ENCODE peak calls at places on chromosomes 7 and 10, in seven cellular contexts. W, U, M, F, N, V and H are unnamed samples. For H3K4me1, the result is how much of the 10 kb centered on the place peaks cover.

GRCh38 chr7:17994079-17994478 is 33.6 kb downstream of the PRPS1L1 start:
- DNase-seq in W (no peak), U (no peak), M (no peak), F (no peak), N (no peak), V (no peak), H (no peak)

GRCh38 chr10:35126530-35127288 is at the start of gene CREM:
- DNase-seq in W (peak), U (peak), M (peak), F (peak), N (peak), V (peak), H (peak)

GRCh38 chr7:141679014-141679413 is 23.0 kb downstream of the DENND11 start:
- DNase-seq in W (no peak), U (no peak), M (no peak), F (no peak), N (no peak), V (no peak), H (no peak)

GRCh38 chr10:92593553-92594046 is 670 bp downstream of the KIF11 start:
- DNase-seq in W (no peak), U (no peak), M (no peak), F (no peak), N (no peak), V (no peak), H (no peak)

GRCh38 chr7:158885624-158886023 is 29.3 kb downstream of the DYNC2I1 start:
- DNase-seq in W (no peak), U (peak), M (peak), F (no peak), N (peak), V (no peak), H (no peak)

GRCh38 chr10:128044961-128045832 is 81.0 kb downstream of the MKI67 start:
- DNase-seq in W (no peak), U (no peak), M (no peak), F (no peak), N (no peak), V (no peak), H (no peak)

GRCh38 chr7:90999989-91000979 is 263.9 kb upstream of the FZD1 start:
- DNase-seq in W (no peak), U (peak), M (peak), F (no peak), N (no peak), V (no peak), H (no peak)

GRCh38 chr7:129830949-129831348 is 121.8 kb downstream of the UBE2H start:
- DNase-seq in W (no peak), U (no peak), M (no peak), F (no peak), N (no peak), V (no peak), H (no peak)

GRCh38 chr7:86647340-86648094 is 3.8 kb downstream of the GRM3 start:
- DNase-seq in W (no peak), U (no peak), M (no peak), F (no peak), N (no peak), V (no peak), H (no peak)

GRCh38 chr7:159280008-159280407 is 135.3 kb upstream of the VIPR2 start:
- DNase-seq in W (no peak), U (no peak), M (no peak), F (no peak), N (no peak), V (no peak), H (no peak)

GRCh38 chr7:136049818-136050461 is 72.8 kb upstream of the MTPN start:
- DNase-seq in W (no peak), U (no peak), M (no peak), F (no peak), N (no peak), V (no peak), H (no peak)

GRCh38 chr7:44488955-44489354 is 1.5 kb downstream of the NUDCD3 start:
- DNase-seq in W (no peak), U (no peak), M (no peak), F (no peak), N (no peak), V (no peak), H (no peak)

GRCh38 chr10:47040041-47040491 is 128.8 kb downstream of the PTPN20 start:
- DNase-seq in W (no peak), U (no peak), M (no peak), F (no peak), N (no peak), V (no peak), H (no peak)

GRCh38 chr10:62099299-62099698 is 169.3 kb downstream of the RTKN2 start:
- DNase-seq in W (no peak), U (no peak), M (no peak), F (no peak), N (no peak), V (no peak), H (no peak)

GRCh38 chr7:139777948-139778841 is at the start of gene HIPK2:
- DNase-seq in W (peak), U (peak), M (peak), F (peak), N (peak), V (no peak), H (peak)

GRCh38 chr10:71761541-71762113 is 11.7 kb downstream of the VSIR start:
- DNase-seq in W (no peak), U (no peak), M (no peak), F (no peak), N (no peak), V (no peak), H (peak)

GRCh38 chr10:65358565-65358964 is 1567.3 kb upstream of the LRRTM3 start:
- DNase-seq in W (peak), U (peak), M (no peak), F (no peak), N (peak), V (no peak), H (peak)

GRCh38 chr7:112207106-112207592 is 654 bp downstream of the ZNF277 start:
- DNase-seq in W (peak), U (peak), M (no peak), F (no peak), N (no peak), V (no peak), H (no peak)

GRCh38 chr7:110839866-110840265 is 251.1 kb upstream of the LRRN3 start:
- DNase-seq in W (peak), U (peak), M (peak), F (no peak), N (no peak), V (no peak), H (no peak)

GRCh38 chr10:78319841-78320240 is 286.2 kb downstream of the RPS24 start:
- DNase-seq in W (no peak), U (no peak), M (no peak), F (no peak), N (no peak), V (no peak), H (no peak)

GRCh38 chr7:77425151-77426051 is 9.3 kb upstream of the GSAP start:
- DNase-seq in W (peak), U (peak), M (peak), F (peak), N (peak), V (no peak), H (peak)

GRCh38 chr7:44288381-44288685 is 37.1 kb downstream of the CAMK2B start:
- DNase-seq in W (no peak), U (no peak), M (no peak), F (no peak), N (peak), V (no peak), H (no peak)

GRCh38 chr7:158975526-158976467 is 119.4 kb downstream of the DYNC2I1 start:
- DNase-seq in W (peak), U (peak), M (no peak), F (no peak), N (peak), V (no peak), H (peak)

GRCh38 chr10:68330852-68331454 is 911 bp upstream of the HNRNPH3 start:
- DNase-seq in W (peak), U (no peak), M (peak), F (no peak), N (no peak), V (no peak), H (peak)

GRCh38 chr7:116317907-116318306 is 107.6 kb downstream of the TES start:
- DNase-seq in W (no peak), U (no peak), M (no peak), F (no peak), N (no peak), V (no peak), H (no peak)

GRCh38 chr10:3886666-3887251 is 101.8 kb upstream of the KLF6 start:
- DNase-seq in W (peak), U (peak), M (peak), F (no peak), N (peak), V (no peak), H (no peak)

GRCh38 chr7:122756860-122757259 is 54.1 kb upstream of the RNF148 start:
- DNase-seq in W (no peak), U (no peak), M (no peak), F (no peak), N (no peak), V (no peak), H (no peak)

GRCh38 chr7:55101359-55101758 is 82.5 kb downstream of the EGFR start:
- DNase-seq in W (no peak), U (no peak), M (no peak), F (no peak), N (no peak), V (no peak), H (no peak)

GRCh38 chr7:129664029-129665012 is 52.8 kb downstream of the NRF1 start:
- DNase-seq in W (peak), U (peak), M (peak), F (no peak), N (peak), V (no peak), H (no peak)

GRCh38 chr7:127189885-127190284 is 62.9 kb downstream of the GRM8 start:
- DNase-seq in W (peak), U (no peak), M (no peak), F (no peak), N (no peak), V (no peak), H (no peak)

GRCh38 chr7:107982918-107983389 is 20.0 kb downstream of the LAMB1 start:
- DNase-seq in W (no peak), U (no peak), M (peak), F (no peak), N (no peak), V (no peak), H (no peak)

GRCh38 chr10:93462371-93462770 is 19.8 kb downstream of the MYOF start:
- DNase-seq in W (no peak), U (peak), M (no peak), F (no peak), N (no peak), V (no peak), H (no peak)

GRCh38 chr7:129110575-129111376 is 33.7 kb upstream of the TSPAN33 start:
- DNase-seq in W (peak), U (peak), M (no peak), F (no peak), N (no peak), V (no peak), H (peak)

GRCh38 chr10:1036341-1036791 is 10.7 kb upstream of the IDI2 start:
- DNase-seq in W (no peak), U (peak), M (peak), F (no peak), N (peak), V (no peak), H (no peak)

GRCh38 chr10:21929070-21929469 is 74.5 kb downstream of the DNAJC1 start:
- DNase-seq in W (peak), U (peak), M (peak), F (no peak), N (peak), V (no peak), H (no peak)

GRCh38 chr10:103849880-103850571 is 5.3 kb downstream of the SH3PXD2A start:
- DNase-seq in W (no peak), U (peak), M (peak), F (no peak), N (no peak), V (no peak), H (no peak)
- H3K4me1 ChIP-seq in W (under half), U (under half), M (under half), F (under half), N (under half), V (under half), H (under half)

GRCh38 chr10:6647811-6648526 is 67.9 kb upstream of the PRKCQ start:
- DNase-seq in W (peak), U (peak), M (no peak), F (peak), N (peak), V (peak), H (peak)
- H3K23ac ChIP-seq in W (no peak), U (no peak), M (no peak), F (no peak), N (no peak), V (no peak), H (no peak)

DNA sequence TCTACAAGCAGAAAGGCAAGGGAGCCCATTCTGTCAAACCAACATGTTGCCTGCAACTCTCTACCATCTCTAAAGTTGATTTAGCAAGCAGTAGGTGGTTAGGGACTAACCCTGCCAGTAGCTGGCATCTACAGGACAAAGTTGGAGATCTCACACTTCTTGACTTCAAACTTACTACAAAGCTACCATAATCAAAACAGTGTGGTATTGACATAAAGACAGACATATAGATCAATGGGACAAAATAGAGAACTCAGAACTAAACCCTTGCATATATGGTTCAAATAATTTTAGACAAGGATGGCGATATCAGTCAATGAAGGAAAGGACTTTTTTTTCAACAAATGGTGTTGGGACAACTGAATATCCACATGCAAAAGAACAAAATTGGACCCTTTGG is 84.9 kb downstream of the MAP3K8 start:
- DNase-seq in W (no peak), U (no peak), M (no peak), F (no peak), N (no peak), V (no peak), H (no peak)
- H4K8ac ChIP-seq in W (no peak), U (no peak), M (no peak), F (no peak), N (no peak), V (no peak), H (no peak)

DNA sequence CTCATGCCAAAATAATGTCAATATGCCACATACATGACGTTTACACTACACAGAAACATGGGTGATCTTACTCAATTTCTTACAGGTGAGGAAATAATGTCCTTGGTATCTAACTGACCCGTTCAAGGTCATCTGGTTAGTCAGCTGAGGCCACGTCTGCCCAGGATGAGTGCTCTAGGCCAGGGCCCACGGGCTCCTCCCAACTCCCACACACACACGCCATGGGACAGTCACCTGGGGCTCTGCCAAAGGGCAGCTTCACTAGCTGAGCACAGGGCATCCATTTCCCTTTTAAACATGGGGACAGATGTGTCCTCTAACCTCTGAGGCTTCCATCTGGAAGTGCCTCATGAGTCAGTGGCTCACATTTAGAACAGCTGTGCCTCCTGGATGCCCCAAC is 123.9 kb downstream of the TNS3 start:
- DNase-seq in W (no peak), U (peak), M (peak), F (no peak), N (peak), V (no peak), H (no peak)
- H3K4me1 ChIP-seq in W (under half), U (under half), M (under half), F (under half), N (under half), V (under half), H (under half)

GRCh38 chr10:97332586-97333350 is 1.8 kb downstream of the FRAT2 start:
- DNase-seq in W (peak), U (peak), M (peak), F (peak), N (peak), V (no peak), H (peak)

GRCh38 chr10:97325754-97326153 is 6.7 kb downstream of the FRAT1 start:
- DNase-seq in W (peak), U (no peak), M (no peak), F (no peak), N (no peak), V (no peak), H (no peak)

GRCh38 chr10:97327348-97328294 is 6.9 kb downstream of the FRAT2 start:
- DNase-seq in W (no peak), U (no peak), M (no peak), F (no peak), N (no peak), V (no peak), H (no peak)

GRCh38 chr10:97331304-97331703 is 3.2 kb downstream of the FRAT2 start:
- DNase-seq in W (no peak), U (no peak), M (no peak), F (no peak), N (no peak), V (no peak), H (no peak)

GRCh38 chr10:97328646-97329453 is 5.7 kb downstream of the FRAT2 start:
- DNase-seq in W (no peak), U (no peak), M (peak), F (no peak), N (no peak), V (no peak), H (no peak)
- H3K23ac ChIP-seq in W (peak), U (no peak), M (no peak), F (no peak), N (no peak), V (no peak), H (no peak)

DNA sequence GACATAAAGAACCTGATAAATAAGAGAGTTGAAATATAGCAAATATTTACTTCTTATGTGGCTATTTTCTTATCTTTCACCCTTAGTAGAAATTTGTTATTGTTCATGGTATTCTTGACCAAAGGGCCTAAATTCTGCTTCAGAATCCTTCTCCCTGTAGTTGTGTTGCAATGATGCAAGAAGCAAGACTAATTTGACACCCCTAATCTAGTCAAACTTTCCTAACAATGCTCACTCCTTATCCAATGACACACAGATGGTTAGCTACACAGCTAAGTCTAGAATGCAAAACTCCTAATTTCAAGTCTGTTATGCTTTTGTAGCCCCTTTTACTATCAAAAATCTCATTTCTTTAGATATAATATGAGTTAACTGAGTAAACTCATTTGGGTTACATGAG is 56.1 kb downstream of the TWIST1 start:
- DNase-seq in W (no peak), U (peak), M (peak), F (no peak), N (no peak), V (no peak), H (no peak)
- H4K8ac ChIP-seq in W (no peak), U (no peak), M (no peak), F (no peak), N (no peak), V (no peak), H (no peak)

GRCh38 chr7:105007298-105007697 is 6.7 kb upstream of the KMT2E start:
- DNase-seq in W (no peak), U (no peak), M (no peak), F (no peak), N (no peak), V (no peak), H (no peak)
- H3K4me1 ChIP-seq in W (under half), U (under half), M (under half), F (under half), N (under half), V (under half), H (under half)